ENCODE peak calls at places on chromosomes 11 and 22, in five cellular contexts. X is DND-41, M is ovary, P is AG04450, Q is lung. C is an unnamed sample.

GRCh38 chr11:117998664-117999353 is 12.6 kb downstream of the IL10RA start:
- DNase-seq in M (no peak), P (no peak), Q (no peak), X (no peak), C (no peak)

GRCh38 chr11:124481365-124482323 is 36.1 kb upstream of the OR8B8 start:
- DNase-seq in X (peak; percentile 48), P (peak; percentile 10), Q (no peak), M (no peak), C (peak; percentile 61)

GRCh38 chr11:110128161-110128560 is 35.0 kb downstream of the ZC3H12C start:
- DNase-seq in Q (no peak), M (no peak), P (no peak), X (no peak), C (peak; percentile 93)

GRCh38 chr11:12242071-12242672 is 131.8 kb downstream of the MICAL2 start:
- DNase-seq in M (no peak), Q (no peak), P (no peak), X (peak; percentile 96), C (no peak)

GRCh38 chr11:112756166-112756565 is 205.1 kb upstream of the NCAM1 start:
- DNase-seq in M (no peak), X (no peak), P (no peak), Q (no peak), C (no peak)

GRCh38 chr11:96620464-96621044 is 230.7 kb downstream of the JRKL start:
- DNase-seq in Q (no peak), M (no peak), X (no peak), P (no peak), C (no peak)

GRCh38 chr22:25364736-25365241 is 145.3 kb downstream of the CRYBB2 start:
- DNase-seq in P (no peak), M (no peak), X (no peak), Q (no peak), C (no peak)

GRCh38 chr11:8059030-8059429 is 22.0 kb upstream of the TUB start:
- DNase-seq in M (no peak), P (no peak), X (no peak), Q (no peak), C (no peak)

GRCh38 chr11:37115963-37116362 is 517.9 kb upstream of the RAG2 start:
- DNase-seq in X (no peak), M (no peak), Q (no peak), P (no peak), C (no peak)

GRCh38 chr11:67608486-67608885 is 1.8 kb downstream of the NDUFV1 start:
- DNase-seq in P (no peak), M (no peak), X (no peak), Q (no peak), C (no peak)

GRCh38 chr11:67611165-67611564 is 4.4 kb downstream of the NDUFV1 start:
- DNase-seq in Q (no peak), X (no peak), P (no peak), M (no peak), C (no peak)

GRCh38 chr11:67609316-67609715 is 2.6 kb downstream of the NDUFV1 start:
- DNase-seq in M (no peak), P (no peak), Q (no peak), X (no peak), C (no peak)

GRCh38 chr11:67611704-67612587 is 5.2 kb downstream of the NDUFV1 start:
- DNase-seq in P (no peak), M (no peak), X (no peak), Q (no peak), C (no peak)

DNA sequence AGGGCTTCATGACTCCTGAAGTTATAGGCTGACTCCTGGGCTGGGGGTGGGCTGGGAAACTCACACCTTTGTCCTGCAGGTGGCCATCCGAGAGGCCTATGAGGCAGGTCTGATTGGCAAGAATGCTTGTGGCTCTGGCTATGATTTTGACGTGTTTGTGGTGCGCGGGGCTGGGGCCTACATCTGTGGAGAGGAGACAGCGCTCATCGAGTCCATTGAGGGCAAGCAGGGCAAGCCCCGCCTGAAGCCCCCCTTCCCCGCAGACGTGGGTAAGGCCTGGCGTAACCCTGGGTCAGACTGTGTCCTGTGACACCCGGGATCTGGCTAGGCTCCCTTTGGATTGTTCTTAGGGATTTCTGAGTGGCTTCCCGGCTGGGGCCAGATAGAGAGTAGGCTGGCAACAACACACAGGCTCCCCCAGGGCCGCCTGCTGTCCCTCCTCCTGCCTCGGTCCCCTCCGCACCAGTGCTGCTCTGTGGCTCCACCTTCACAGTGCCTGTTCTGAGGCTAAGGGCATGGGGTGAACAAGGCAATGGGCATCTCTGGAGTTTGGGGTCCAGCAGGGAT is 3.6 kb downstream of the NDUFV1 start:
- DNase-seq in P (no peak), X (no peak), Q (no peak), M (no peak), C (no peak)
- H3K27ac ChIP-seq in P (no peak overlapping the region), X (no peak overlapping the region), Q (no peak overlapping the region), M (no peak overlapping the region), C (no peak overlapping the region)

GRCh38 chr11:729492-730074 is 17.7 kb upstream of the TALDO1 start:
- DNase-seq in X (no peak), P (no peak), M (no peak), Q (no peak), C (no peak)

GRCh38 chr11:726278-726915 is 20.4 kb downstream of the EPS8L2 start:
- DNase-seq in M (peak; percentile 60), Q (peak; percentile 65), X (no peak), P (no peak), C (peak; percentile 55)

GRCh38 chr11:728901-729491 is 18.3 kb upstream of the TALDO1 start:
- DNase-seq in M (no peak), P (no peak), X (no peak), Q (no peak), C (no peak)

GRCh38 chr11:727281-727701 is 20.0 kb upstream of the TALDO1 start:
- DNase-seq in Q (no peak), P (no peak), M (peak; percentile 23), X (no peak), C (no peak)

GRCh38 chr11:727859-728748 is 19.2 kb upstream of the TALDO1 start:
- DNase-seq in Q (peak; percentile 89), X (peak; percentile 81), M (peak; percentile 89), P (no peak), C (peak; percentile 90)
- TF ChIP-seq CTCF in Q (peak; percentile 99), X (peak; percentile 98), M (peak; percentile 99), P (peak; percentile 97), C (peak; percentile 99)

GRCh38 chr22:32830473-32830872 is 29.0 kb downstream of the TIMP3 start:
- DNase-seq in M (no peak), P (no peak), X (no peak), Q (no peak), C (peak; percentile 62)
- H3K27ac ChIP-seq in M (no peak overlapping the region), P (no peak overlapping the region), X (no peak overlapping the region), Q (peak overlapping the region; percentile 71), C (no peak overlapping the region)

DNA sequence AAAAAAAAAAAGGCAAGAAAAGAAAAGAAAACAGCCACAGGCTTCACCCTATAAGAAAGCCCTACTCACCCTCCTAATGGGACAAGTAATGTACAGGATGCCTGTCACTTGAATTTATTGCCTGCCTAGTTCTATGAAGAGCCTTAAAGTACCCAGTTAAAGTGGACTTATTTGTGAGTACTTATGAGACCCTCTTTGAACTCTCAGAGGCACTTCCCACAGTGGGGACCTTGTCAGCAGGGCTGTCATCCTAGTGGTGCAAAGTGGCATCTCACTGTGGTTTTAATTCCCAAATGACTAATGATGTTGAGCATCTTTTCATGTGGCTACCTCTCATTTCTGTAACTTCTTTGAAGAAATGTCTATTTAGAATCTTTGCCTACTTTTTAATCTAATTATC is 41.8 kb upstream of the BARX2 start:
- DNase-seq in P (no peak), Q (no peak), M (no peak), X (peak; percentile 13), C (no peak)
- TF ChIP-seq CTCF in P (no peak), Q (no peak), M (no peak), X (peak; percentile 36), C (peak; percentile 35)

GRCh38 chr11:122877732-122878131 is 4.8 kb upstream of the JHY start:
- DNase-seq in M (no peak), P (no peak), X (no peak), Q (no peak), C (no peak)

GRCh38 chr11:122883682-122883981 is 1.1 kb downstream of the JHY start:
- DNase-seq in M (no peak), X (no peak), P (no peak), Q (no peak), C (no peak)

GRCh38 chr11:122882809-122883681 is 486 bp downstream of the JHY start:
- DNase-seq in X (peak; percentile 20), Q (peak; percentile 59), M (peak; percentile 27), P (no peak), C (peak; percentile 80)

GRCh38 chr11:122879785-122880184 is 2.8 kb upstream of the JHY start:
- DNase-seq in M (no peak), P (no peak), X (no peak), Q (no peak), C (peak; percentile 47)

GRCh38 chr11:122882189-122882808 is at the start of gene JHY:
- DNase-seq in Q (no peak), M (no peak), X (no peak), P (no peak), C (no peak)
- H3K27ac ChIP-seq in Q (no peak within 1 kb of the TSS), M (peak within 1 kb of the TSS; percentile 53), X (no peak within 1 kb of the TSS), P (peak within 1 kb of the TSS; percentile 52), C (no peak within 1 kb of the TSS)

GRCh38 chr11:593347-593746 is 17.1 kb downstream of the PHRF1 start:
- DNase-seq in X (no peak), P (no peak), Q (no peak), M (no peak), C (no peak)

GRCh38 chr11:596374-596773 is 19.4 kb downstream of the IRF7 start:
- DNase-seq in P (no peak), Q (no peak), M (no peak), X (no peak), C (no peak)

GRCh38 chr11:595400-595799 is 19.1 kb downstream of the PHRF1 start:
- DNase-seq in P (no peak), Q (no peak), X (no peak), M (no peak), C (no peak)

GRCh38 chr11:598005-598680 is 17.6 kb downstream of the IRF7 start:
- DNase-seq in Q (no peak), P (no peak), M (no peak), X (no peak), C (no peak)

GRCh38 chr11:597166-597725 is 18.5 kb downstream of the IRF7 start:
- DNase-seq in P (no peak), Q (no peak), X (no peak), M (no peak), C (peak; percentile 43)
- TF ChIP-seq CTCF in P (no peak), Q (no peak), X (peak; percentile 44), M (no peak), C (peak; percentile 44)

C was measured in neural progenitor cell.